ENCODE peak calls at places on chromosomes 7 and 10, in eight cellular contexts. L is NCI-H2171 treated with DMSO at 0.1 percent for 48 hours; N is CD8-positive, alpha-beta memory T cell; U is stimulated activated naive B cell treated with anti-CD40 and anti-IgM and Interleukin-4, amounts not matched to agents 10 μg/mL and 1 μg/mL and 100 μg/mL, for 72 hours; W is WTC11; C is activated naive CD8-positive, alpha-beta T cell treated with anti-CD3 and anti-CD28 coated beads, Interleukin-2, amount 50 U/mL, for 24 hours; I is T-helper 9 cell; Q is H54. H is an unnamed sample.

GRCh38 chr7:107035446-107035845 is 9.1 kb upstream of the PRKAR2B start:
- DNase-seq in L (no peak), C (no peak), Q (peak), N (no peak), W (no peak), U (no peak), I (no peak), H (no peak)

GRCh38 chr10:105189464-105189800 is 548.3 kb downstream of the SORCS3 start:
- DNase-seq in Q (no peak), C (no peak), N (no peak), U (no peak), L (no peak), W (no peak), I (no peak), H (no peak)

GRCh38 chr10:111410740-111411139 is 333.9 kb downstream of the ADRA2A start:
- DNase-seq in C (no peak), Q (no peak), I (no peak), L (no peak), N (no peak), U (no peak), W (no peak), H (no peak)

GRCh38 chr7:129610709-129611245 is 743 bp upstream of the NRF1 start:
- DNase-seq in U (no peak), W (no peak), N (no peak), Q (no peak), L (no peak), I (no peak), C (peak), H (no peak)

GRCh38 chr7:144709066-144709465 is 126.8 kb downstream of the TPK1 start:
- DNase-seq in I (no peak), C (no peak), N (no peak), W (no peak), L (no peak), U (no peak), Q (no peak), H (no peak)

GRCh38 chr10:59907918-59908807 is 1.8 kb upstream of the CCDC6 start:
- DNase-seq in L (no peak), C (peak), I (no peak), W (peak), N (no peak), U (peak), Q (peak), H (peak)

GRCh38 chr7:16649196-16649595 is 3.2 kb downstream of the BZW2 start:
- DNase-seq in U (no peak), I (no peak), N (no peak), W (no peak), Q (no peak), C (no peak), L (no peak), H (no peak)

GRCh38 chr10:1536341-1536740 is 201.0 kb downstream of the ADARB2 start:
- DNase-seq in W (no peak), N (no peak), Q (no peak), C (no peak), I (no peak), L (peak), U (no peak), H (no peak)

GRCh38 chr10:24344279-24344678 is 135.3 kb downstream of the KIAA1217 start:
- DNase-seq in L (no peak), N (no peak), Q (peak), W (no peak), U (no peak), I (no peak), C (no peak), H (no peak)

H was measured in CD4-positive, alpha-beta memory T cell.